ENCODE peak calls at places on chromosomes 4 and X, in four cellular contexts. U is OCI-LY7, P is IMR-90, B is fibroblast of lung. J is an unnamed sample.
A peak's percentile ranks its signal among the peaks of the same experiment; 100 is the strongest.

GRCh38 chr4:139144161-139144859 is 32.7 kb downstream of the ELF2 start:
- DNase-seq in U (no peak), P (peak; percentile 66), B (peak; percentile 42), J (peak; percentile 26)

GRCh38 chr4:150308824-150309472 is 230.7 kb downstream of the DCLK2 start:
- DNase-seq in U (no peak), P (peak; percentile 80), B (peak; percentile 27), J (peak; percentile 14)

GRCh38 chr4:2936773-2937145 is 26.4 kb downstream of the NOP14 start:
- DNase-seq in U (peak; percentile 27), P (peak; percentile 58), B (peak; percentile 33), J (peak; percentile 89)

GRCh38 chrX:154840856-154841255 is 6.4 kb upstream of the SMIM9 start:
- DNase-seq in U (peak; percentile 39), P (peak; percentile 70), B (peak; percentile 75), J (no peak)

GRCh38 chrX:136182394-136182793 is 35.1 kb downstream of the FHL1 start:
- DNase-seq in U (no peak), P (no peak), B (peak; percentile 78), J (no peak)

GRCh38 chrX:75156537-75156945 is 458 bp upstream of the ABCB7 start:
- DNase-seq in U (no peak), P (peak; percentile 12), B (peak; percentile 50), J (no peak)

GRCh38 chr4:54226399-54227260 is 2.5 kb upstream of the PDGFRA start:
- DNase-seq in U (no peak), P (peak; percentile 86), B (peak; percentile 89), J (no peak)

GRCh38 chrX:140701480-140701879 is 8.1 kb upstream of the LINC00632 start:
- DNase-seq in U (no peak), P (peak; percentile 37), B (peak; percentile 64), J (no peak)

GRCh38 chr4:26342328-26343040 is 21.7 kb downstream of the RBPJ start:
- DNase-seq in U (no peak), P (peak; percentile 95), B (peak; percentile 89), J (peak; percentile 60)

GRCh38 chr4:174222266-174222872 is 61.1 kb downstream of the FBXO8 start:
- DNase-seq in U (peak; percentile 47), P (peak; percentile 29), B (peak; percentile 45), J (no peak)

GRCh38 chr4:25722964-25723363 is 67.3 kb downstream of the SLC34A2 start:
- DNase-seq in U (no peak), P (no peak), B (no peak), J (no peak)

GRCh38 chr4:163233321-163233720 is 66.6 kb upstream of the NAF1 start:
- DNase-seq in U (no peak), P (no peak), B (no peak), J (peak; percentile 5)

GRCh38 chr4:163243297-163243981 is 76.7 kb upstream of the NAF1 start:
- DNase-seq in U (no peak), P (no peak), B (no peak), J (no peak)

GRCh38 chr4:163237856-163238255 is 71.2 kb upstream of the NAF1 start:
- DNase-seq in U (no peak), P (no peak), B (no peak), J (no peak)
- H3K27ac ChIP-seq in U (no peak overlapping the region), P (no peak overlapping the region), B (no peak overlapping the region), J (no peak overlapping the region)

GRCh38 chr4:152072001-152072485 is 311.2 kb upstream of the GATB start:
- DNase-seq in U (no peak), P (peak; percentile 14), B (no peak), J (no peak)

GRCh38 chr4:152074573-152074972 is 313.8 kb upstream of the GATB start:
- DNase-seq in U (no peak), P (no peak), B (no peak), J (no peak)

GRCh38 chr4:152072886-152073285 is 312.1 kb upstream of the GATB start:
- DNase-seq in U (no peak), P (no peak), B (no peak), J (no peak)

GRCh38 chr4:152075253-152075928 is 314.6 kb upstream of the GATB start:
- DNase-seq in U (no peak), P (no peak), B (no peak), J (no peak)

DNA sequence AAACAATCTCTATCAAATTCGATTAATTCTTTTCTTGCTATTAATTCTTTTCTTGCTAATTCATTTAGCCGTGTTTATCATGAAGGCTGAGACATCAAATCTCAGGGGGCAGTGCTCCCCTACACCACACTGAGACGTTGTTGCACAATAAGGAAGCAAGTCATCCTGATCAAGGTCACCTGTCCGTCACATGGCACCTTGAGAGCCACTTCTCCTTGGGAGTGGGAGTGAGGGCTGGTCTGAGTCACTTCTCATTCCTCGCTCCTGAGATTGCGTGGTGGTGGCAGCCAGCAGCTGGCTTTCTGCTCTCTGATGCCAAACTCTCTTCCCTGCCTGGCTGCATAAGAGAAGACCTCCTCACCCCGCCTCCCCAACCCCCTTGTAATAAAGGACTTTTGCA is 312.9 kb upstream of the GATB start:
- DNase-seq in U (no peak), P (peak; percentile 38), B (no peak), J (no peak)
- H3K27ac ChIP-seq in U (no peak overlapping the region), P (no peak overlapping the region), B (no peak overlapping the region), J (no peak overlapping the region)

DNA sequence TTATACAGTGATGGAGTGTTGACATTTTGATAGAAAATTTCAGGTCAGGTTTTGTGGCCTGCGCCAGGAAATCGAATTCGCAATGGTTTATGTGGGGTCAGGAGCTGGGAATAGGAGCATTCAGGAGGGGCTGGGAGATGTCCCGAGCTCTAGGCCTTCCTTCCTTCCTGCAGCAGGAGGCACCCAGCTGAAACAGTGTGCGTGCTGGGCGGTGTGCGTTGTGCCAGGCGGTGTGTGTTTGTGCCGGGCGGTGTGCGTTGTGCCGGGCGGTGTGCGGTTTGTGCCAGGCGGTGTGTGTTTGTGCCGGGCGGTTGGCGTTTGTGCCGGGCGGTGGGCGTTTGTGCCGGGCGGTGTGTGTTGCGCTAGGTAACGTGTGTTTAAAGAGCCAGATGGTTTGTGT is 1.7 kb downstream of the UVSSA start:
- DNase-seq in U (no peak), P (no peak), B (no peak), J (no peak)
- H3K27ac ChIP-seq in U (no peak overlapping the region), P (no peak overlapping the region), B (no peak overlapping the region), J (no peak overlapping the region)

DNA sequence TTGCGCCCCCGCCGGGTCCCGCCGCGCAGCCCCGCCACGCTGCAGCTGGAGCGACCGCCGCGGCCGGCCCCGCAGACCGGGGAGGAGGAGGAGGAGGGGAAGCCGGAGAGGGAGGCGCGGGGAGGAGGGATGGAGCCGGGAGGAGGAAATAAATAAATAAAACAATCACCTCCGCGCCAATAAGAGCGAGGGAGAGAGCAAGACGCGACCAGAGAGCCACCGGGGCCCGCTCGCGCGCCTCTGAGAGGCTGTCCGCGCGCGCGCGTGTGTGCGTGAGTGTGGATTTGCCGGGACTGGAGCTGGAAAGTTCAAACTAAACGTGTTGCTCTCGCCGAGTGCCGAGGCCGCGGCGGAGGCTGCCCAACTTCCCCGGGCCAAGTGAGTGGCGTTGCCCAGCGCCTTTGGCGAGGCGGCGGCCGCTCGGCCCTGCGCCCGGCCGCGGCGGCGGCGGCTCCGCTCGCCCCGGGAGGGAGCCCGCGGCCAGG is 2184.4 kb upstream of the TENM3 start:
- DNase-seq in U (no peak), P (peak; percentile 44), B (peak; percentile 78), J (no peak)
- H3K27ac ChIP-seq in U (no peak overlapping the region), P (no peak overlapping the region), B (no peak overlapping the region), J (no peak overlapping the region)

DNA sequence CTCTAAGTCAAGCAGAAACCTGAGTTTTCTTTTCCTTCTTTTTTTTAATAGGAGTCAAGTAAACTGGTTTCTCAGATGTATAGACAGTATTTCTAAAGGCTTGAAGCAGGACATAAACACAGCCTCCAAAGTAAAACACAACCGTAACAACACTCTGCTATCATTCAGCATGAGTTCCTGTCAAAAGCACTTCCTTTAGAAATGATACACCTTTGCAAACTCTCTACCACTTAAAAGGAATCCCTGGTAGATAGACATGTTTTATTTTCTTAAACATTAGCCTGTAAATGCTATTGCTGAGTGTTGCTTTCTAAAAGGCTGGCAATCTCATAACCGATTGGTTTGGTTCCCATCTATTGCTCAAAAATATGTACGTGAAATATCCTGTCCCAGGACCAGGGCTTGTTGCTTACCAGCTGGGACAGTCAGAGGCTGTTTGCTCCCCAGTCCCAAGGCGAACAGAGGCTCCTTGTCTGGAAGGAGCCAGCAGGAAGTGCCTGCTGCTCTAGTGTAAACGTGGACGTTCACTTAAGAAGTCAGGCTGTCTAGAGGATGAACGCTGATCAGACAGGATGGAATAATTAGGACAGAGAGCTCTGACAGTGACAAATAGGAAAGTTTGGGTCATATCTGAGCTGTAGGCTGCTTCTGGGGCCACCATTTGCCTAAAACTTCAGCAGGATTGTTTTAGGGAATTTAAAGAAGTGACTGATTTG is 173.9 kb upstream of the KLF3 start:
- DNase-seq in U (no peak), P (peak; percentile 46), B (peak; percentile 25), J (peak; percentile 2)
- H3K27ac ChIP-seq in U (no peak overlapping the region), P (no peak overlapping the region), B (no peak overlapping the region), J (peak overlapping the region; percentile 27)

DNA sequence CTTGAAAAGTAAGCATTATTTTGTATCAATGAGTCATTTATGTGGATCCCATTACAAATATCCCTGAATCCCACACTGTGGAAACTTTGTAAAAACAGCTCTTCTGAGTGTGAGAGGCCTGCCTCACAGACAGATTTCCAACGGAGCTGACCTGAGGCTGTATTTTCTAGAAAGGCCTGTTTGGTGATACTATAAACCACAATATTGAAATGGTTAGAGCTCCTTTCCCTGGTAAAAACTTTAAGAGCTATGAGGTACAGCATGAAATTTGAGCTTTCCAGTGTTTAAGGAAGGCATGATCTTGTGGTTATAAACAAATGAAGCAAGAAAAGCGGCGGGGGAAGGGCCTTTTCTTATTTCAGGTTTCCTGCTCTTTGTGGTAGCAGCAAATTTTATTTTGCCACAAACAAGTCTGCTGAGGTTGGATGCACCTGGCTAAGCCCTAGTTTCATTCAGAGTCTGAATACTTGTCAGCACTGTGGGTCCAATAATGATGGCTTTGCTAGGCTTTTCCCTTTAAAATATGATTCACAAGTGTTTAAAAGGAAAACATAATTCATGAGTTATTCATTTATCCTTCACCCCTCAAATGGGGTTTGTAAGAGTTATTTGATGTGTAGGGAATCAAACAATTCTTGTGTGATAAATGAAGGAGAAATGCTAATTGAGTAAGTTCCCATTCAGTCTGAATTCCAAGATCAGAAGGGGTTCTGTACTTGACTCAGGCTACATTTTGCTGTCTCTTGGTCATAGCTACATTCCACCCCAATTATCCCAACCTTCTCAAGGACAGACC is 87.0 kb upstream of the ETNPPL start:
- DNase-seq in U (peak; percentile 88), P (peak; percentile 80), B (peak; percentile 77), J (peak; percentile 6)
- H3K27ac ChIP-seq in U (peak overlapping the region; percentile 27), P (peak overlapping the region; percentile 80), B (no peak overlapping the region), J (peak overlapping the region; percentile 32)